ENCODE peak calls at places on chromosomes 7 and 10, in seven cellular contexts. P, E, D, G, N, F and K are unnamed samples.

GRCh38 chr7:132656846-132657776 is 80.8 kb upstream of the PLXNA4 start:
- DNase-seq in P (no peak), G (no peak), D (no peak), N (peak; percentile 13), E (no peak), F (no peak), K (no peak)

GRCh38 chr10:128448796-128449195 is 322.6 kb upstream of the MKI67 start:
- DNase-seq in G (no peak), F (no peak), N (no peak), E (no peak), D (no peak), P (no peak), K (no peak)

GRCh38 chr10:31940839-31941653 is 12.4 kb upstream of the ARHGAP12 start:
- DNase-seq in G (peak; percentile 81), N (peak; percentile 99), D (no peak), P (no peak), E (no peak), F (peak; percentile 92), K (no peak)

GRCh38 chr10:20936388-20936787 is 39.3 kb upstream of the NEBL start:
- DNase-seq in F (no peak), P (no peak), E (no peak), G (no peak), N (no peak), D (no peak), K (no peak)

GRCh38 chr7:47596502-47597202 is 14.7 kb upstream of the TNS3 start:
- DNase-seq in N (no peak), F (no peak), G (no peak), E (no peak), P (no peak), D (no peak), K (no peak)

GRCh38 chr10:43037440-43037839 is 39.4 kb upstream of the RET start:
- DNase-seq in P (no peak), F (no peak), E (no peak), N (no peak), G (no peak), D (no peak), K (no peak)

GRCh38 chr7:30143748-30144251 is 9.0 kb downstream of the MTURN start:
- DNase-seq in E (no peak), G (no peak), F (peak; percentile 58), N (peak; percentile 84), P (no peak), D (no peak), K (no peak)

GRCh38 chr7:70694909-70695803 is 436.8 kb upstream of the GALNT17 start:
- DNase-seq in D (no peak), P (no peak), G (no peak), N (peak; percentile 40), E (no peak), F (no peak), K (no peak)

GRCh38 chr10:18665815-18666558 is 6.8 kb downstream of the ARL5B start:
- DNase-seq in D (no peak), G (no peak), P (no peak), F (no peak), N (peak; percentile 13), E (no peak), K (no peak)

GRCh38 chr10:77620731-77621130 is 16.9 kb downstream of the KCNMA1 start:
- DNase-seq in E (no peak), P (no peak), F (no peak), D (no peak), G (no peak), N (no peak), K (no peak)

GRCh38 chr7:95229301-95229700 is 95.0 kb downstream of the PON1 start:
- DNase-seq in N (no peak), D (no peak), E (no peak), G (peak; percentile 22), P (no peak), F (no peak), K (no peak)

GRCh38 chr10:110496553-110497437 is 912 bp upstream of the DUSP5 start:
- DNase-seq in D (no peak), N (no peak), F (no peak), G (no peak), E (no peak), P (no peak), K (no peak)

GRCh38 chr10:61912981-61913380 is 11.5 kb downstream of the ARID5B start:
- DNase-seq in D (no peak), F (no peak), E (no peak), N (no peak), P (no peak), G (no peak), K (no peak)

GRCh38 chr10:71368639-71369038 is 28.1 kb upstream of the CDH23 start:
- DNase-seq in F (no peak), E (no peak), G (no peak), P (no peak), N (no peak), D (no peak), K (no peak)

GRCh38 chr7:43460733-43461348 is 122.1 kb upstream of the STK17A start:
- DNase-seq in N (no peak), G (no peak), E (no peak), P (no peak), F (no peak), D (no peak), K (no peak)

GRCh38 chr7:25259487-25260243 is 31.4 kb upstream of the NPVF start:
- DNase-seq in D (peak; percentile 57), N (peak; percentile 75), F (no peak), E (peak; percentile 71), G (peak; percentile 94), P (peak; percentile 49), K (peak; percentile 78)

GRCh38 chr10:121526801-121527221 is 71.4 kb downstream of the FGFR2 start:
- DNase-seq in E (no peak), F (no peak), P (no peak), N (peak; percentile 40), D (no peak), G (no peak), K (no peak)

GRCh38 chr10:79930751-79931150 is 18.2 kb downstream of the SFTPD start:
- DNase-seq in P (no peak), N (no peak), F (no peak), G (no peak), E (no peak), D (no peak), K (no peak)

GRCh38 chr7:106626376-106627293 is 34.3 kb downstream of the CCDC71L start:
- DNase-seq in G (no peak), D (no peak), N (peak; percentile 65), P (no peak), F (no peak), E (no peak), K (no peak)

GRCh38 chr10:77428776-77429395 is 208.7 kb downstream of the KCNMA1 start:
- DNase-seq in G (peak; percentile 29), D (no peak), N (peak; percentile 30), F (peak; percentile 23), E (no peak), P (no peak), K (peak; percentile 62)

GRCh38 chr10:121741246-121741645 is 143.0 kb upstream of the FGFR2 start:
- DNase-seq in E (no peak), P (no peak), N (peak; percentile 18), D (no peak), G (no peak), F (no peak), K (no peak)

GRCh38 chr7:146214842-146215241 is 98.2 kb downstream of the CNTNAP2 start:
- DNase-seq in E (no peak), G (no peak), P (no peak), F (no peak), N (no peak), D (no peak), K (no peak)

GRCh38 chr7:14861456-14861855 is 41.1 kb downstream of the DGKB start:
- DNase-seq in F (no peak), P (no peak), G (no peak), E (no peak), N (no peak), D (no peak), K (no peak)

GRCh38 chr7:134919240-134919641 is 67.1 kb upstream of the AGBL3 start:
- DNase-seq in E (no peak), G (peak; percentile 25), N (no peak), D (no peak), P (no peak), F (no peak), K (no peak)

GRCh38 chr7:34664757-34665156 is 6.7 kb downstream of the NPSR1 start:
- DNase-seq in G (no peak), E (no peak), N (no peak), P (no peak), D (no peak), F (no peak), K (no peak)

GRCh38 chr7:158720107-158720506 is 15.5 kb upstream of the NCAPG2 start:
- DNase-seq in F (no peak), E (no peak), P (no peak), N (no peak), G (no peak), D (no peak), K (no peak)

GRCh38 chr10:121244791-121245190 is 353.5 kb downstream of the FGFR2 start:
- DNase-seq in D (no peak), P (no peak), N (no peak), E (no peak), G (peak; percentile 95), F (peak; percentile 5), K (no peak)

GRCh38 chr10:77641788-77642397 is 4.3 kb upstream of the KCNMA1 start:
- DNase-seq in D (peak; percentile 72), N (peak; percentile 83), F (peak; percentile 44), E (peak; percentile 26), P (peak; percentile 51), G (peak; percentile 61), K (peak; percentile 76)

GRCh38 chr10:132893090-132893489 is 49.3 kb downstream of the CFAP46 start:
- DNase-seq in N (no peak), P (no peak), G (no peak), E (no peak), D (no peak), F (no peak), K (no peak)

GRCh38 chr10:124346831-124347230 is 71.9 kb downstream of the OAT start:
- DNase-seq in D (no peak), G (no peak), N (no peak), F (no peak), E (no peak), P (no peak), K (no peak)

GRCh38 chr7:30933124-30933893 is 21.7 kb downstream of the AQP1 start:
- DNase-seq in N (no peak), F (no peak), G (no peak), P (no peak), D (peak; percentile 11), E (no peak), K (no peak)

GRCh38 chr10:116891208-116891607 is 41.9 kb downstream of the ENO4 start:
- DNase-seq in G (peak; percentile 83), E (no peak), D (no peak), P (peak; percentile 55), N (no peak), F (no peak), K (no peak)

GRCh38 chr7:155610633-155611193 is 33.7 kb upstream of the RBM33 start:
- DNase-seq in E (no peak), F (no peak), P (no peak), G (no peak), N (no peak), D (no peak), K (no peak)